ENCODE peak calls at places on chromosomes 6 and 20, in six cellular contexts. One of them, this sample, is unnamed. For H3K9me3, the result is how much of the 10 kb centered on the place peaks cover.

GRCh38 chr20:39888310-39888709 is 800.7 kb downstream of the MAFB start:
- DNase-seq in left lung: no peak
- DNase-seq in CD8-positive, alpha-beta T cell: no peak
- DNase-seq in uterus: no peak
- DNase-seq in esophagus squamous epithelium: no peak
- DNase-seq in right cardiac atrium: no peak
- DNase-seq in this sample: no peak

GRCh38 chr6:170269151-170269872 is 21.6 kb downstream of the DLL1 start:
- DNase-seq in left lung: no peak
- DNase-seq in uterus: no peak
- DNase-seq in esophagus squamous epithelium: no peak
- DNase-seq in CD8-positive, alpha-beta T cell: no peak
- DNase-seq in right cardiac atrium: peak
- DNase-seq in this sample: no peak

GRCh38 chr6:144019929-144020328 is 11.9 kb upstream of the PLAGL1 start:
- DNase-seq in left lung: no peak
- DNase-seq in right cardiac atrium: no peak
- DNase-seq in esophagus squamous epithelium: no peak
- DNase-seq in uterus: no peak
- DNase-seq in CD8-positive, alpha-beta T cell: no peak
- DNase-seq in this sample: no peak

GRCh38 chr6:32369678-32370077 is 2.0 kb downstream of the TSBP1 start:
- DNase-seq in CD8-positive, alpha-beta T cell: no peak
- DNase-seq in right cardiac atrium: no peak
- DNase-seq in uterus: no peak
- DNase-seq in esophagus squamous epithelium: no peak
- DNase-seq in left lung: no peak
- DNase-seq in this sample: no peak

GRCh38 chr20:21739682-21740081 is 34.2 kb downstream of the PAX1 start:
- DNase-seq in CD8-positive, alpha-beta T cell: no peak
- DNase-seq in left lung: no peak
- DNase-seq in right cardiac atrium: no peak
- DNase-seq in uterus: no peak
- DNase-seq in esophagus squamous epithelium: no peak
- DNase-seq in this sample: no peak

GRCh38 chr6:23301546-23301945 is 732.2 kb downstream of the HDGFL1 start:
- DNase-seq in CD8-positive, alpha-beta T cell: no peak
- DNase-seq in left lung: no peak
- DNase-seq in uterus: no peak
- DNase-seq in esophagus squamous epithelium: no peak
- DNase-seq in right cardiac atrium: no peak
- DNase-seq in this sample: no peak

GRCh38 chr20:58575776-58576589 is 60.8 kb upstream of the APCDD1L start:
- DNase-seq in CD8-positive, alpha-beta T cell: no peak
- DNase-seq in esophagus squamous epithelium: no peak
- DNase-seq in left lung: no peak
- DNase-seq in uterus: no peak
- DNase-seq in right cardiac atrium: no peak
- DNase-seq in this sample: no peak

GRCh38 chr20:53856675-53857295 is 213.6 kb downstream of the BCAS1 start:
- DNase-seq in uterus: no peak
- DNase-seq in esophagus squamous epithelium: no peak
- DNase-seq in right cardiac atrium: no peak
- DNase-seq in CD8-positive, alpha-beta T cell: no peak
- DNase-seq in left lung: no peak
- DNase-seq in this sample: no peak

DNA sequence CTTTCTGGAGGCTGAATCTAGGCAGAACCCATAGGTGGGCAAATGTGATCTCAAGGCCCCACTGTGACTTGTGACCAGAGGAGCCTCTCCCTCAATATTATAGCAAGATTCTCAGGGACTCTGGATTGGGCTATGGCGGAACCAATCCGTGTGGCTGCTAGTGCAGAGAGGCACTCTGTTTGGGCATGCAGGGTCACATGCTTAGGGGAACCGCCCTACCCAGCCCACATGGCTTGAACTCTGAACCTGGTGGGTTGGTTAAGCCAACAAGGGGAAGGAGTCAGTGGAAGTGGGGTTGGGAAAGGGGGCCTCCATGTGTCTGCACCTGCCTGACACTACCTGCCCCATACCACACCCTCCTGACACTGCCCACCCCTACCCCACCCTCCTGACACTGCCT is 138.0 kb upstream of the CST7 start:
- DNase-seq in left lung: no peak
- DNase-seq in CD8-positive, alpha-beta T cell: no peak
- DNase-seq in right cardiac atrium: no peak
- DNase-seq in esophagus squamous epithelium: no peak
- DNase-seq in uterus: no peak
- DNase-seq in this sample: no peak
- H3K27ac ChIP-seq in left lung: no peak
- H3K27ac ChIP-seq in CD8-positive, alpha-beta T cell: no peak
- H3K27ac ChIP-seq in right cardiac atrium: no peak
- H3K27ac ChIP-seq in esophagus squamous epithelium: no peak
- H3K27ac ChIP-seq in uterus: no peak
- H3K27ac ChIP-seq in this sample: no peak

GRCh38 chr6:14118444-14118843 is 872 bp downstream of the CD83 start:
- DNase-seq in CD8-positive, alpha-beta T cell: no peak
- DNase-seq in right cardiac atrium: no peak
- DNase-seq in left lung: no peak
- DNase-seq in esophagus squamous epithelium: no peak
- DNase-seq in uterus: no peak
- DNase-seq in this sample: no peak

GRCh38 chr6:14118091-14118439 is 493 bp downstream of the CD83 start:
- DNase-seq in left lung: no peak
- DNase-seq in right cardiac atrium: no peak
- DNase-seq in uterus: no peak
- DNase-seq in CD8-positive, alpha-beta T cell: no peak
- DNase-seq in esophagus squamous epithelium: no peak
- DNase-seq in this sample: peak

GRCh38 chr6:14121936-14122344 is 4.4 kb downstream of the CD83 start:
- DNase-seq in esophagus squamous epithelium: no peak
- DNase-seq in left lung: peak
- DNase-seq in right cardiac atrium: no peak
- DNase-seq in uterus: no peak
- DNase-seq in CD8-positive, alpha-beta T cell: no peak
- DNase-seq in this sample: no peak

GRCh38 chr6:14119764-14120163 is 2.2 kb downstream of the CD83 start:
- DNase-seq in left lung: no peak
- DNase-seq in esophagus squamous epithelium: no peak
- DNase-seq in CD8-positive, alpha-beta T cell: no peak
- DNase-seq in right cardiac atrium: no peak
- DNase-seq in uterus: no peak
- DNase-seq in this sample: no peak

GRCh38 chr6:14120556-14120955 is 3.0 kb downstream of the CD83 start:
- DNase-seq in esophagus squamous epithelium: no peak
- DNase-seq in uterus: no peak
- DNase-seq in CD8-positive, alpha-beta T cell: no peak
- DNase-seq in left lung: no peak
- DNase-seq in right cardiac atrium: no peak
- DNase-seq in this sample: no peak
- H3K9me3 ChIP-seq in esophagus squamous epithelium: under half
- H3K9me3 ChIP-seq in uterus: under half
- H3K9me3 ChIP-seq in CD8-positive, alpha-beta T cell: under half
- H3K9me3 ChIP-seq in left lung: under half
- H3K9me3 ChIP-seq in right cardiac atrium: under half
- H3K9me3 ChIP-seq in this sample: under half

GRCh38 chr6:17959317-17959716 is 28.1 kb downstream of the KIF13A start:
- DNase-seq in esophagus squamous epithelium: no peak
- DNase-seq in right cardiac atrium: no peak
- DNase-seq in uterus: no peak
- DNase-seq in CD8-positive, alpha-beta T cell: no peak
- DNase-seq in left lung: no peak
- DNase-seq in this sample: no peak
- H3K27ac ChIP-seq in esophagus squamous epithelium: no peak
- H3K27ac ChIP-seq in right cardiac atrium: no peak
- H3K27ac ChIP-seq in uterus: no peak
- H3K27ac ChIP-seq in CD8-positive, alpha-beta T cell: no peak
- H3K27ac ChIP-seq in left lung: no peak
- H3K27ac ChIP-seq in this sample: no peak

DNA sequence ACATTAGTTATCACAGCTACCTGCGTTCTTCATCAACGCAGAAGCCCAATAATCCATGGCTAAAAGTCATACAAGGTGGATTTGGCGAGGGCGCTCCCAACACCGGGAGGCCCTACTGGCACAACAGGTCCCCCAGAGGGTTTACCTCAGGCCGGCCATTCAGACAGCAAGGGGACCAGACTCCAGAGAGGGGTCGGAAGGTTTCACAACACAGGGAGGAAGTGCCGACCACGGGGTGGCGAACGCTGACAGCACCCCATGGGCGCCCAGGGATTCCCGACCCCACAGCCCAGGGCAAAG is 1515.9 kb upstream of the DEFB115 start:
- DNase-seq in uterus: no peak
- DNase-seq in right cardiac atrium: no peak
- DNase-seq in left lung: no peak
- DNase-seq in CD8-positive, alpha-beta T cell: no peak
- DNase-seq in esophagus squamous epithelium: no peak
- DNase-seq in this sample: no peak
- H3K9me3 ChIP-seq in uterus: under half
- H3K9me3 ChIP-seq in right cardiac atrium: under half
- H3K9me3 ChIP-seq in left lung: half or more
- H3K9me3 ChIP-seq in CD8-positive, alpha-beta T cell: under half
- H3K9me3 ChIP-seq in esophagus squamous epithelium: under half
- H3K9me3 ChIP-seq in this sample: under half

DNA sequence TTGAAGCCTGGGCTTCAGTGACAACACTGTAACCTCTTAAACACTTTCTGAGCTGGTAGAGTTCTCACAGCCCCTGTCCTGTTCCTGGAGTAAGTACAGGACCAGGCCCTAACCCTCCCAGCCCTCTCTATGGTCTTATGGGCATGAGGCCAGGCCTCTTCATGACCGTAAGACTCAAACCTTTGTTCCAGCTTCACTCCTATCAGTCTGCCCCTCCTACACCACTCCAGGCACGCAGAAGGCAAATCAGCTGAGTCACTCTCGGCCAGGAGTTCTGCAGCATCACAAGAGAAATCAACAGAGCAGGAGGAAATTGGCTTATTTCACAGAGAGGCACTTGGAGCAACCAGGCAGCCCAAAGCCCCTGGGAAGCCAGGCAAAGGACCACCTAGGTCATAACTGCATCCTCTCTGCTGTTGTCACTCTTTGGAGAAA is 25.3 kb upstream of the CHD6 start:
- DNase-seq in right cardiac atrium: peak
- DNase-seq in left lung: peak
- DNase-seq in esophagus squamous epithelium: no peak
- DNase-seq in uterus: peak
- DNase-seq in CD8-positive, alpha-beta T cell: no peak
- DNase-seq in this sample: peak
- H3K27ac ChIP-seq in right cardiac atrium: no peak
- H3K27ac ChIP-seq in left lung: no peak
- H3K27ac ChIP-seq in esophagus squamous epithelium: peak
- H3K27ac ChIP-seq in uterus: peak
- H3K27ac ChIP-seq in CD8-positive, alpha-beta T cell: no peak
- H3K27ac ChIP-seq in this sample: no peak

GRCh38 chr6:3899970-3900439 is 50.8 kb downstream of the FAM50B start:
- DNase-seq in esophagus squamous epithelium: no peak
- DNase-seq in uterus: no peak
- DNase-seq in right cardiac atrium: no peak
- DNase-seq in left lung: no peak
- DNase-seq in CD8-positive, alpha-beta T cell: no peak
- DNase-seq in this sample: no peak
- H3K9me3 ChIP-seq in esophagus squamous epithelium: under half
- H3K9me3 ChIP-seq in uterus: under half
- H3K9me3 ChIP-seq in right cardiac atrium: under half
- H3K9me3 ChIP-seq in left lung: under half
- H3K9me3 ChIP-seq in CD8-positive, alpha-beta T cell: under half
- H3K9me3 ChIP-seq in this sample: under half

DNA sequence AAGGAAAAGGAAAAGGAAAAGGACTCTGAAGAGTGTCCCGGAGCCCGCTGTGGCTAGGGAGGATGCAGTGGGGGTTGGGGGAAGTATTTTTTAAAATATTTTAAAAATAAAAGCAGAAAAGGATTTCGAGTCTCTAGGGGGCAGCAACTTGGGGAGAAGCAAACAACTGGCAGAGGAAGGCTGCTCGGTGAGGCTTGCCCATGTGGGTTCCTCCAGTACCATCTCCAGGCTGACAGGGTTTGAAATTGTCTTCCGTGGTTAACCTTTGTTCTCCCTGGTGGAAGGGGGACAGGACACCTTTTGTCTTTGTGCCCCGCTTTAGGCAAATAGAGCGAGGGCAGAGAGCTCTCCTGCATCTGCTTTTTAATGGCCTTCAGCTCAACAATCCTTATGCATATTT is 60.4 kb upstream of the SNX9 start:
- DNase-seq in CD8-positive, alpha-beta T cell: no peak
- DNase-seq in right cardiac atrium: no peak
- DNase-seq in uterus: no peak
- DNase-seq in left lung: no peak
- DNase-seq in esophagus squamous epithelium: no peak
- DNase-seq in this sample: no peak
- H3K27ac ChIP-seq in CD8-positive, alpha-beta T cell: no peak
- H3K27ac ChIP-seq in right cardiac atrium: no peak
- H3K27ac ChIP-seq in uterus: peak
- H3K27ac ChIP-seq in left lung: no peak
- H3K27ac ChIP-seq in esophagus squamous epithelium: peak
- H3K27ac ChIP-seq in this sample: no peak

This sample was measured in SJSA1.